ENCODE peak calls at places on chromosomes 6 and 20, in four cellular contexts. M, L, Y and G are unnamed samples.
A peak's percentile ranks its signal among the peaks of the same experiment; 100 is the strongest.

GRCh38 chr6:140082867-140083297 is 708.4 kb upstream of the CITED2 start:
- DNase-seq in Y (no peak), M (no peak), L (peak; percentile 46), G (no peak)

GRCh38 chr6:164051427-164051826 is 636.9 kb downstream of the QKI start:
- DNase-seq in M (no peak), Y (no peak), L (no peak), G (no peak)

GRCh38 chr6:45988635-45989034 is 27.0 kb downstream of the CLIC5 start:
- DNase-seq in Y (no peak), M (no peak), L (no peak), G (no peak)

GRCh38 chr20:51631011-51631950 is 88.8 kb upstream of the NFATC2 start:
- DNase-seq in L (peak; percentile 99), M (peak; percentile 36), Y (no peak), G (no peak)

GRCh38 chr20:44052166-44052565 is 134.8 kb downstream of the JPH2 start:
- DNase-seq in Y (no peak), L (no peak), M (no peak), G (no peak)

GRCh38 chr6:82617648-82618047 is 254.0 kb downstream of the TPBG start:
- DNase-seq in M (no peak), L (no peak), Y (no peak), G (no peak)

GRCh38 chr6:119862719-119863118 is 513.2 kb upstream of the MAN1A1 start:
- DNase-seq in Y (no peak), L (no peak), M (no peak), G (no peak)

GRCh38 chr6:132798820-132799538 is 542 bp upstream of the SLC18B1 start:
- DNase-seq in L (peak; percentile 57), Y (peak; percentile 80), M (peak; percentile 89), G (peak; percentile 88)

GRCh38 chr6:140436023-140436811 is 1061.8 kb upstream of the CITED2 start:
- DNase-seq in L (peak; percentile 69), Y (no peak), M (no peak), G (no peak)

GRCh38 chr6:122660296-122660695 is 50.1 kb downstream of the PKIB start:
- DNase-seq in Y (no peak), L (no peak), M (no peak), G (no peak)

GRCh38 chr20:35187584-35188190 is 15.8 kb downstream of the PROCR start:
- DNase-seq in Y (no peak), L (no peak), M (no peak), G (no peak)

GRCh38 chr6:110140650-110141049 is 38.8 kb downstream of the WASF1 start:
- DNase-seq in M (no peak), L (peak; percentile 51), Y (no peak), G (no peak)

GRCh38 chr6:69019832-69020231 is 384.8 kb downstream of the ADGRB3 start:
- DNase-seq in L (peak; percentile 20), M (no peak), Y (no peak), G (no peak)

GRCh38 chr6:42260424-42260888 is 42.8 kb upstream of the MRPS10 start:
- DNase-seq in Y (no peak), M (no peak), L (no peak), G (no peak)

GRCh38 chr6:116251568-116252384 is 2.1 kb downstream of the TSPYL4 start:
- DNase-seq in Y (no peak), M (no peak), L (peak; percentile 59), G (no peak)

GRCh38 chr6:24522821-24523175 is 28.0 kb downstream of the ALDH5A1 start:
- DNase-seq in L (no peak), Y (no peak), M (no peak), G (no peak)

GRCh38 chr6:24522090-24522820 is 27.5 kb downstream of the ALDH5A1 start:
- DNase-seq in Y (no peak), L (no peak), M (peak; percentile 78), G (no peak)

GRCh38 chr6:24520929-24521546 is 26.3 kb downstream of the ALDH5A1 start:
- DNase-seq in Y (peak; percentile 69), M (peak; percentile 61), L (peak; percentile 31), G (peak; percentile 82)

GRCh38 chr6:24524329-24524728 is 29.6 kb downstream of the ALDH5A1 start:
- DNase-seq in L (no peak), Y (no peak), M (no peak), G (no peak)

DNA sequence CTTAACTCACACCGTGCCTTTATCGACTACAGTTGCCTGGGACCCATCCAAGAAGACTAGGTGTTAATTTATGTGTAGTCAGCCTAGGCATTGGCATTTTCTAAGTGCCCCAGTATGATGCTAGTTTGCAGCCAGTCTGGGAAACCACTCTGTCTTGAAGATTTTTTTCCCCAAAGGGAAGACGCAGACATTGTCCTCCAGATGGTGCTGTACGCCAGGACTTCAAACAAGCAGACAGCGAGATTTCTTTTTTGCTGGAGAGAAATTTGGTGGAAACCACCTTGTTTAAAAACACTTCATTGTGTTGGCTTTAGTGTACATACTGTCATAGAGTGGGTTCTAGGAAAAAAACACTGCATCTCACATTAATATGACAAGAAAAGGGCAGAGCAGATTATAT is 30.0 kb downstream of the ALDH5A1 start:
- DNase-seq in L (peak; percentile 51), M (peak; percentile 76), Y (no peak), G (no peak)
- TF ChIP-seq CTCF in L (peak; percentile 79), M (peak; percentile 59), Y (no peak), G (no peak)

GRCh38 chr20:58308680-58309527 is 611 bp upstream of the RAB22A start:
- DNase-seq in M (peak; percentile 81), Y (peak; percentile 77), L (peak; percentile 12), G (peak; percentile 96)

GRCh38 chr20:58306421-58307261 is 2.9 kb upstream of the RAB22A start:
- DNase-seq in Y (peak; percentile 71), M (peak; percentile 80), L (peak; percentile 92), G (peak; percentile 86)

GRCh38 chr20:58308290-58308679 is 1.2 kb upstream of the RAB22A start:
- DNase-seq in L (no peak), Y (no peak), M (no peak), G (no peak)

GRCh38 chr20:58309607-58310290 is at the start of gene RAB22A:
- DNase-seq in L (peak; percentile 41), Y (peak; percentile 90), M (peak; percentile 92), G (peak; percentile 97)

GRCh38 chr20:58307270-58307669 is 2.2 kb upstream of the RAB22A start:
- DNase-seq in L (no peak), M (no peak), Y (no peak), G (no peak)
- H3K4me3 ChIP-seq in L (no peak overlapping the region), M (no peak overlapping the region), Y (peak overlapping the region; percentile 4), G (no peak overlapping the region)

GRCh38 chr20:25479638-25480037 is 72.2 kb downstream of the GINS1 start:
- DNase-seq in M (no peak), Y (no peak), L (no peak), G (no peak)

GRCh38 chr20:25481918-25482253 is 74.4 kb downstream of the GINS1 start:
- DNase-seq in Y (no peak), M (no peak), L (no peak), G (peak; percentile 74)

GRCh38 chr20:25480797-25481196 is 73.3 kb downstream of the GINS1 start:
- DNase-seq in Y (no peak), M (no peak), L (no peak), G (no peak)

GRCh38 chr20:25480156-25480555 is 72.7 kb downstream of the GINS1 start:
- DNase-seq in M (no peak), Y (no peak), L (no peak), G (no peak)

DNA sequence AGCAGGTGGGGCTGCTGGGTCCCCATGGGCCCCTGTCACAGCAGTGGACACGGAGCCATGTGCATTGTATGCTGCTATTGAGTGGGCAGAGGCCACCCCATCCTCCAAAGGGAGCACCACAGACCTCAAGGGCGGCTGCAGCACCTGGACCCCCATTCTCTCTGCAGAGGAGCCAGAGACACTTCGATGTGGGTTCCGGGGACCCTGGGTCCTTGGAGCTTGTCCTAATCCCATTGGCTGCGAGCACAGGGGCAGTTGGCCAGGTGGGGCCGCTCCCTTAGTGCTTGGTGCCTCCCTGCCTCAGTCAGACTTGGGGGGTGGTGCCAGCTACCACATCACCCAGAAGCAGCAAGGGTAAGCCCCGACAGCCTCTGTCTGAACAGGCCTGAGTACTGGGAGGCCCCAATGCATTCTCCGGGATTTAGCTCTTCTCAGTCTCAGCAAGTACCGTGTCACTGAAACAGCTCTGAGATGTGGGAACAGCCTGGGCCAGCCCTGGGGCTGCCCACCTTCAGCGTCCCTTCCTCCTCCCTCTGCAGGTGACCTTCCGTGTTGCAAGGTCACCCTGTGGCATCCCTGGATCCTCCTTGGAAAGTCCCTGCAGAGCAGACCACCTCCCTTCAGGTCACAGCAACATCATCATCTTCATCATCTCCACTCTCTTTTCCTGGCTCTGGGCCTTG is 73.9 kb downstream of the GINS1 start:
- DNase-seq in L (no peak), M (no peak), Y (no peak), G (no peak)
- TF ChIP-seq CTCF in L (peak; percentile 44), M (no peak), Y (no peak), G (no peak)

GRCh38 chr20:62622178-62622876 is 20.0 kb upstream of the SLCO4A1 start:
- DNase-seq in Y (no peak), M (no peak), L (no peak), G (no peak)

GRCh38 chr20:62621251-62622110 is 20.8 kb upstream of the SLCO4A1 start:
- DNase-seq in Y (no peak), L (no peak), M (no peak), G (no peak)

GRCh38 chr20:62623488-62624324 is 18.6 kb upstream of the SLCO4A1 start:
- DNase-seq in Y (peak; percentile 97), L (peak; percentile 68), M (peak; percentile 94), G (peak; percentile 99)

GRCh38 chr20:62624325-62624690 is 18.0 kb upstream of the SLCO4A1 start:
- DNase-seq in Y (no peak), M (peak; percentile 52), L (no peak), G (peak; percentile 93)

DNA sequence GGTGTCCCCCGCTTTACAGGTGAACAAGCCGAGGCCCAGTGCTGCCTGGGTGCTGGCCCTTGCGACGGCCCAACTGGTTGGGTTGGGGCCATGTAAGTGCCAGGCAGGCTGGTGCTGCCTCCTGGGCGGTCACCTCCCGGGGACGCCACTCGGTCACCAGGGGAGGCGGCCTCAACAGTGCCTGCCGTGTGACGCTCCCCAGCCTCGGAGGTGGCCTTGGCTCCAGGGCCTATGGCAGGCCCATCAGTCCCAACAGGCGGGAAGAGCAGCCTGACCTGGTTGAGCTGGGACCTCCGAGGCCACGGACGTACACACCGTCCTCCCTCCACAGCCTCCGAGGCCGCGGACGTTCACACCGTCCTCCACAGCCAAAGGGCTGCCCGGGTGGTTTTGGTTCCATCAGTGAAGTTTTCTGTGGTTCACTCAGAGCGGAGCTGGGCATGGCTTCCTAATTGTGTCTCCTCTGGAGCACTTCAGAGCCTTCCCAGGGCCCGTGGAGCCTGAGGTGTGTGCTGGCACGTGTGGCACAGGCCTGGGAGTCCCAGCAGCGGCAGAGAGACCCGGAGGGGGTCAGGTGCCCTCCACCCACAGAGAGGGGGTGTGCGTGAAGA is 19.3 kb upstream of the SLCO4A1 start:
- DNase-seq in L (no peak), Y (no peak), M (no peak), G (peak; percentile 86)
- H3K4me3 ChIP-seq in L (no peak overlapping the region), Y (peak overlapping the region; percentile 16), M (peak overlapping the region; percentile 51), G (no peak overlapping the region)

DNA sequence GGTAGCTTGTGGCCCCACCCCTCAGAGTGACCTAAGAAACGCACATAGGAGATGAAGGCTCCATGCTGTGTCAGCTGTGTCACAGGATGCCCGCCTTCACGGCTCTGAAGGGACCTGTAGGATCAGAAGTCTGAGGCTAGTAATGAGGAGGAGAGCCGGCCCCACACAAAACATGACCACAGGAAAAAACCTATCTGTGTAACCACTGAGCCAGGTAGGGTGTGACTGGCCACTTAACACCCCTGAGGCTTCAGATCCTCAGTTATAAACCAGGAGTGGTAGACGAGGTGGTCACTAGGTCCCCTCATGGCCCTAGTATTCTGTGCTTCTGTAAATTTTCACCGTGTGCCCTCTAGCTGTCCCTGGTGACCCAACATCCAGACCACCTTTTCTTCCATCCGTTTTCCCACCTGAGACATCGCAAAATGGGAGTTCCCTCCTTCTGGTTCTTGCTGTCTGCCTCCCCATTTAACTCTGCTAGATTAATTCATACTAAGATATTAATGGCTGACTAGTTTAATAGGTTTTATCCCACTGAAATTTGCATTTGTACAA is 52.8 kb downstream of the TBC1D7 start:
- DNase-seq in L (no peak), Y (no peak), M (no peak), G (no peak)
- TF ChIP-seq CTCF in L (no peak), Y (no peak), M (no peak), G (no peak)